ENCODE peak calls at places on chromosomes 7 and 10, in five cellular contexts. Z is left ventricle myocardium inferior; E is left lung; T is HT1080; I is CD8-positive, alpha-beta T cell. Q is an unnamed sample.

GRCh38 chr10:85888004-85888403 is 478.6 kb downstream of the GRID1 start:
- DNase-seq in E (no peak), Z (no peak), T (peak; percentile 74), I (no peak), Q (no peak)

GRCh38 chr10:124062390-124062789 is 31.0 kb downstream of the CHST15 start:
- DNase-seq in Z (no peak), T (no peak), E (no peak), I (no peak), Q (no peak)

GRCh38 chr7:143299346-143299745 is 11.2 kb downstream of the CASP2 start:
- DNase-seq in Z (no peak), T (no peak), I (no peak), E (no peak), Q (no peak)

GRCh38 chr10:108132303-108132702 is 967.8 kb upstream of the SORCS1 start:
- DNase-seq in I (no peak), T (peak; percentile 20), Z (no peak), E (no peak), Q (no peak)

GRCh38 chr7:44496385-44496784 is 5.9 kb upstream of the NUDCD3 start:
- DNase-seq in E (no peak), T (no peak), I (no peak), Z (no peak), Q (no peak)

GRCh38 chr7:24574365-24574764 is 1.1 kb downstream of the PALS2 start:
- DNase-seq in E (no peak), I (no peak), T (no peak), Z (no peak), Q (no peak)

GRCh38 chr10:75048669-75049098 is 62.8 kb upstream of the SAMD8 start:
- DNase-seq in E (no peak), T (no peak), Z (no peak), I (no peak), Q (no peak)

GRCh38 chr7:118129037-118129436 is 54.9 kb upstream of the LSM8 start:
- DNase-seq in Z (no peak), T (no peak), I (no peak), E (no peak), Q (no peak)

GRCh38 chr10:46290101-46290884 is 3.5 kb downstream of the ANTXRL start:
- DNase-seq in T (no peak), E (no peak), Z (no peak), I (no peak), Q (peak; percentile 20)

Q was measured in suprapubic skin.